ENCODE peak calls at places on chromosomes 16 and 17, in five cellular contexts. V, T, K, P and F are unnamed samples.

GRCh38 chr17:50649042-50649908 is 14.6 kb downstream of the ABCC3 start:
- DNase-seq in V (no peak), T (no peak), K (no peak), P (no peak), F (no peak)

GRCh38 chr17:73292031-73292531 is 19.7 kb downstream of the CDC42EP4 start:
- DNase-seq in V (no peak), T (no peak), K (no peak), P (no peak), F (peak)

GRCh38 chr17:35088647-35088910 is 25.1 kb upstream of the RFFL start:
- DNase-seq in V (peak), T (no peak), K (no peak), P (no peak), F (peak)

GRCh38 chr16:31157136-31157535 is 7.3 kb upstream of the PRSS36 start:
- DNase-seq in V (peak), T (no peak), K (no peak), P (no peak), F (no peak)

GRCh38 chr16:79391395-79391794 is 209.1 kb downstream of the MAF start:
- DNase-seq in V (no peak), T (no peak), K (no peak), P (no peak), F (no peak)

GRCh38 chr16:53166099-53166498 is 111.3 kb downstream of the CHD9 start:
- DNase-seq in V (no peak), T (no peak), K (no peak), P (no peak), F (no peak)

GRCh38 chr17:5128905-5129535 is 13.2 kb downstream of the USP6 start:
- DNase-seq in V (no peak), T (no peak), K (no peak), P (peak), F (no peak)

GRCh38 chr16:65413861-65414260 is 292.0 kb upstream of the CDH11 start:
- DNase-seq in V (no peak), T (no peak), K (no peak), P (no peak), F (no peak)

GRCh38 chr17:72775914-72776313 is 316.6 kb downstream of the SLC39A11 start:
- DNase-seq in V (no peak), T (no peak), K (no peak), P (no peak), F (no peak)

GRCh38 chr17:59804910-59805381 is 87.8 kb downstream of the TUBD1 start:
- DNase-seq in V (no peak), T (no peak), K (no peak), P (no peak), F (no peak)

GRCh38 chr17:49696233-49696761 is 11.5 kb downstream of the SLC35B1 start:
- DNase-seq in V (no peak), T (peak), K (no peak), P (no peak), F (no peak)

GRCh38 chr17:17322516-17323510 is 19.6 kb downstream of the NT5M start:
- DNase-seq in V (no peak), T (no peak), K (no peak), P (no peak), F (peak)

GRCh38 chr16:11224894-11225676 is 30.9 kb downstream of the SOCS1 start:
- DNase-seq in V (peak), T (peak), K (no peak), P (no peak), F (peak)

GRCh38 chr16:88917146-88917914 is 50.9 kb upstream of the PABPN1L start:
- DNase-seq in V (no peak), T (no peak), K (no peak), P (no peak), F (no peak)
- TF ChIP-seq EP300 in V (no peak), T (no peak), K (no peak), P (no peak), F (no peak)

GRCh38 chr17:48640858-48641180 is 14.7 kb upstream of the HOXB9 start:
- DNase-seq in V (no peak), T (no peak), K (no peak), P (no peak), F (no peak)

GRCh38 chr17:48643697-48644012 is 17.5 kb upstream of the HOXB9 start:
- DNase-seq in V (no peak), T (no peak), K (no peak), P (no peak), F (no peak)

GRCh38 chr17:48641541-48642058 is 15.4 kb upstream of the HOXB9 start:
- DNase-seq in V (no peak), T (no peak), K (no peak), P (no peak), F (no peak)

GRCh38 chr17:48642843-48643696 is 16.9 kb upstream of the HOXB9 start:
- DNase-seq in V (no peak), T (no peak), K (no peak), P (no peak), F (no peak)

GRCh38 chr17:48642059-48642842 is 16.1 kb upstream of the HOXB9 start:
- DNase-seq in V (peak), T (no peak), K (no peak), P (no peak), F (no peak)
- TF ChIP-seq POLR2AphosphoS5 in V (peak), T (no peak), K (no peak), P (no peak), F (no peak)

GRCh38 chr16:287981-288920 is 5.3 kb downstream of the PDIA2 start:
- DNase-seq in V (no peak), T (no peak), K (no peak), P (no peak), F (no peak)

GRCh38 chr16:284204-285120 is 1.5 kb downstream of the PDIA2 start:
- DNase-seq in V (no peak), T (no peak), K (no peak), P (no peak), F (peak)

GRCh38 chr16:287298-287811 is 4.4 kb downstream of the PDIA2 start:
- DNase-seq in V (no peak), T (no peak), K (no peak), P (no peak), F (peak)

GRCh38 chr16:285146-286055 is 2.4 kb downstream of the PDIA2 start:
- DNase-seq in V (no peak), T (no peak), K (no peak), P (no peak), F (no peak)

DNA sequence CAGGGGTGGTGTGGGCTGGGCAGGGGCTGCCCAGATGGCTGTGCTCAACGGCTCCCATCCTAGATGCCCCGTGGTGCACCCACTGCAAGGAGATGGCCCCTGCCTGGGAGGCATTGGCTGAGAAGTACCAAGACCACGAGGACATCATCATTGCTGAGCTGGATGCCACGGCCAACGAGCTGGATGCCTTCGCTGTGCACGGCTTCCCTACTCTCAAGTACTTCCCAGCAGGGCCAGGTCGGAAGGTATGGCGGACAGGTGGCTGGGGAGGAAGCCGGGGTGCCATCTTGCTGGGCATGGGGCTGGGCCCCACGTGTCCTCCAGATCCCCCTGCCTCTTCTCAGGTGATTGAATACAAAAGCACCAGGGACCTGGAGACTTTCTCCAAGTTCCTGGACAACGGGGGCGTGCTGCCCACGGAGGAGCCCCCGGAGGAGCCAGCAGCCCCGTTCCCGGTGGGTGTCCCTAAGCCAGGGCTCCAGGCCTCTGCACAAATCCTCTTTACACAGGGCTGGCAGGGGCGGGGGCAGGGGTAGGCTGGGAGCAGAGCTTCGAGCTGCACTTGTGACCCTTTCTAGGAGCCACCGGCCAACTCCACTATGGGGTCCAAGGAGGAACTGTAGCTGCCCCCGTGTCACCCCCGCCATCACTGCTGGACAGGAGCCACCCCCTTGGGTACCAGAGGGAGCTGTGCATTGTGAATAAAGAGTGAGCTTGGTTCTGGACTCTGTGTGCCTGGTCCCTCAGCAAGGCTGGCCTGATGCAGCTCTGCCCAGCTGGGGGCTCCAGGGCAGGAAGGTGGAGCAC is 3.7 kb downstream of the PDIA2 start:
- DNase-seq in V (no peak), T (no peak), K (no peak), P (no peak), F (no peak)
- TF ChIP-seq POLR2A in V (no peak), T (no peak), K (no peak), P (no peak), F (no peak)

GRCh38 chr16:70692130-70692470 is 6.2 kb upstream of the MTSS2 start:
- DNase-seq in V (no peak), T (no peak), K (no peak), P (no peak), F (no peak)

GRCh38 chr16:70689970-70690905 is 4.4 kb upstream of the MTSS2 start:
- DNase-seq in V (peak), T (no peak), K (no peak), P (no peak), F (no peak)

GRCh38 chr16:70693231-70693671 is 7.4 kb upstream of the MTSS2 start:
- DNase-seq in V (no peak), T (no peak), K (no peak), P (no peak), F (no peak)

GRCh38 chr16:70692481-70693203 is 6.8 kb upstream of the MTSS2 start:
- DNase-seq in V (no peak), T (no peak), K (peak), P (no peak), F (no peak)

DNA sequence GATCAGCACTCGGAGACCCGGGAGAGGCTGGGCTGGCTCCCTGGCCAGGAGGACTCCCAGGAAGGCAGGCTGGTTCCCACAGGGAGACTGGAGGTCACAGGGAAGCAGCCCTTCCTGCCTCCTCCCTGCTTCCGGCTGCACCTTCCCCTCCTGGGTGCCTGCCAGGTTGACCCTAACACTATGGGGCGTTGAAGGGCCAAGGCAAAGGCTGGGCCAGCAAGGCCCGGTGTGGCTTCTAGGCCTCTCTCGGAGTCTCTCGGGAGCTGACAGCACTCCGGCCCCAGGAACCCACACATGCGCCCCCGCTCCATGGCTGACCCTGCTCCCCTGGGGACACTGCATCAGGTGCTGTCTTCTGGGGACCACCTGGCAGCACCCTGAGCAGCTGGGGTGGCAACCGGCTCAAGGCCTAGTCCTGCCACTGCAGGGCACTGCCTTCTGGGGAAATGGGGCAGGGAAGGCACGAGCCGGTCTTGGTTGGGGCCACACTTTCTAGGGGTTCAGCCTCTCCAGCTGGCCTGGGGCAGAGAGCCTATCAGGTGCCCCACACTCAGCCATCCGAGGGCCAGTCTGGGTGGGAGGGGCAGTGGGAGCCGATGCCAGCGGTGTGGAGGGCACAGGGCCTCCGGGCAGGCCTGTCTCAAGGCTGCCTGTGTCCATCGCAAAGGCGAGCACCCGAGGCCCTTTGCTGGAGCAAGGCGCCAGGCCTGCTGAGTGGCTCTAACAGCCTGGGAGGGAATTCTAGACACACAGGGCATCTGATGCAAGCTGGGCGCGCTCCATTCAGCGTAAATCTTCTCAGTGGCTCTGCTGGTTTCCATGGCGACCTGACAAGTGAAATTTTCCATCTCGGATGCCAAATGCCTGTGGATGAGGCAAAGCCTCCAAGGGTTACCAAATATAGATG is 5.6 kb upstream of the MTSS2 start:
- DNase-seq in V (peak), T (no peak), K (peak), P (no peak), F (peak)
- TF ChIP-seq EP300 in V (no peak), T (no peak), K (no peak), P (no peak), F (peak)

DNA sequence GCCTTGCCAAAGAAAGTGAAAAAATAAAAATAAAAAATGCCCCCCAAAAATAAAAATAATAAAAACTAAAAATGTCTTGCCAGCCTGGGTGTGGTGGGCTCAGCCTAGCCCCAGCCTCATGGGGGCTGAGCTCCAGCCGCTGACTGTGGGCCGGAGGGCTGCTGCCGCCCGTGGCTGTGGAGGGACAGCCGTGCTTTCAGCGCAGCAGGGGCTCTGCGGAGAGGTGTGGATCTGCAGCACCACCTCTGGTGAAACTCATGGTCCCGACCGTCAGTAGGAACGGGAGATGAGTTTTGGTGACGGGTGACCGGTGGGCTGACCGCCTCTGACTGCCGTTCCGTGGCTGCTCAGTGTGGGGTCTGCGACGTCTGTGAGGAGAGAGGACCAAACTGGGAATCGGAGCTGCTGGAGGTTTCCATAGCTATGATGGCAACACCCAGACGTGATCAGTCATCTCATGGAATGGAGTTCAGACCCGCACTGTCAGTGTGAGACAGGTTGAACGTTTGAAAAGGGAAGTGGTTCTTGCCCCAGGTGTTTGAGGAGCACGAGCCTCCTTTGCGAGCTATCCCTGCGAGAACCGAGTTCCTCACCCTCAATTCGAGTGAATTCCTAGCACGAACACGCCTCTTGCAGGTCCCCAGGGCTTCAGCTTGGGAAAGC is 12.0 kb upstream of the RPL13 start:
- DNase-seq in V (no peak), T (no peak), K (no peak), P (no peak), F (no peak)
- TF ChIP-seq POLR2AphosphoS5 in V (no peak), T (no peak), K (no peak), P (no peak), F (no peak)

DNA sequence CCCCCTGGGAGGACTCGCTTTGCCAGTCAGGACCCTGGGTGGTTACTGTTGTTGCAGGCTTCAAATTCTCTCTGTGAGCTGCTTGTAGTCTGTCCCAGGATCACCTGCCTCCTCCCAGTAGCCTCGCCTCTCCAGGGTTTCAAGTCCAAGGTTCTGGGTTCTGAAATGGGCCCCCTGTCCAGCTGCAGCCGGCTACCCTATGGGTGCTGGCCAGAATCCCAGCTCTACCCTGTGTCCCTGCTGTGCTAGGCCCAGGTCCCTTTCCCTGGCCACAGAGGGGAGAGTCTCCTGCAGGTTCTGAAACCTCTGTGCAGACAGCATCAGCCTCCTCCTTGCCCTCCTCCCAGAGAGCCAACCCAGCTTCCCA is 21.4 kb downstream of the UNC13D start:
- DNase-seq in V (no peak), T (no peak), K (no peak), P (no peak), F (no peak)
- TF ChIP-seq POLR2A in V (no peak), T (no peak), K (no peak), P (no peak), F (no peak)

DNA sequence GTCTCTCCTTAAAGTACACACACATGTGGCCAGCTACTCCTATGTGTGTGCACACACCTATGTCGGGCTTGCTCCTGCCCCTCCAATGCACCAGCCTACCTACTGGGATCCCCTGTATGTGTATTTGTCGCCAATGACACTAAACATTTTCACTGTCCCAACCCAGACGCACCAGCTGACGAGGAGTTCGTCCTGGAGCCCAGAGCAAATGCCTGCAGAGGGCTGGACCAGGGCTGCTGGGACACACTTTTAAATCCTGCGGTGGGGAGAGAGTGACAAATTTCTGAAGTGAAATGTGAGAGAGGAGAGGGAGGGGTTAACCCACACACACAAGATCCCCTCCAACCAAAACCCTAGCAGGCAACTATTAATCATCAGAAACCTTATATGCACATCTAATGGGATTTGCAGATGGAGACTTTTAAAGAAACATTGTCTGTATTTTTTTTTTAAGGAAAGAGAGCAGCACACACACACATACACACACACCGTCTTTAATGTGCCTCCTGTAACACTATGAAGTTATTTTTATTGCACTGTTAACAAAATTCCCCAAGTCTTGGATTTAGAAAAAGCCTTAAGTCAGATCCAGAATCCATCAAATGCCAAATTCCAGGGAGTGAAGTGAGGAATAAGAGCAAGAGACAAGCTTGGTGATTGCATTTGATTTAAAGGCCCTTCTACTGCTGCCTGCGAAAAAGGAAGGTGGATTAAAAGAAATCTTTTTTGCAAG is at the start of gene MEOX1:
- DNase-seq in V (no peak), T (peak), K (no peak), P (no peak), F (no peak)
- TF ChIP-seq EP300 in V (no peak), T (peak), K (no peak), P (no peak), F (no peak)